ENCODE peak calls at places on chromosome 17, in eight cellular contexts. One of them, this sample, is unnamed.

GRCh38 chr17:55699178-55699865 is 23.3 kb downstream of the TMEM100 start:
- DNase-seq in GM12878: no peak
- DNase-seq in GM04504: no peak
- DNase-seq in activated CD4-positive, alpha-beta T cell treated with anti-CD3 and anti-CD28 coated beads, Interleukin-2, amount 50 U/mL, for 48 hours: no peak
- DNase-seq in stimulated activated CD4-positive, alpha-beta T cell treated with anti-CD3 and anti-CD28 coated beads, Interleukin-2, amount 100 ng/mL, for 24 hours: no peak
- DNase-seq in COR-L47: peak
- DNase-seq in cardiac fibroblast: no peak
- DNase-seq in NCI-H1436: no peak
- DNase-seq in this sample: no peak

GRCh38 chr17:17122781-17123483 is 80.7 kb downstream of the MPRIP start:
- DNase-seq in GM12878: no peak
- DNase-seq in cardiac fibroblast: no peak
- DNase-seq in NCI-H1436: no peak
- DNase-seq in stimulated activated CD4-positive, alpha-beta T cell treated with anti-CD3 and anti-CD28 coated beads, Interleukin-2, amount 100 ng/mL, for 24 hours: no peak
- DNase-seq in COR-L47: no peak
- DNase-seq in activated CD4-positive, alpha-beta T cell treated with anti-CD3 and anti-CD28 coated beads, Interleukin-2, amount 50 U/mL, for 48 hours: no peak
- DNase-seq in GM04504: no peak
- DNase-seq in this sample: no peak

GRCh38 chr17:67221062-67221998 is 23.7 kb downstream of the HELZ start:
- DNase-seq in COR-L47: peak
- DNase-seq in GM04504: no peak
- DNase-seq in NCI-H1436: peak
- DNase-seq in GM12878: no peak
- DNase-seq in stimulated activated CD4-positive, alpha-beta T cell treated with anti-CD3 and anti-CD28 coated beads, Interleukin-2, amount 100 ng/mL, for 24 hours: no peak
- DNase-seq in cardiac fibroblast: peak
- DNase-seq in activated CD4-positive, alpha-beta T cell treated with anti-CD3 and anti-CD28 coated beads, Interleukin-2, amount 50 U/mL, for 48 hours: no peak
- DNase-seq in this sample: no peak

GRCh38 chr17:62064029-62064790 is 868 bp downstream of the MED13 start:
- DNase-seq in COR-L47: no peak
- DNase-seq in GM12878: no peak
- DNase-seq in stimulated activated CD4-positive, alpha-beta T cell treated with anti-CD3 and anti-CD28 coated beads, Interleukin-2, amount 100 ng/mL, for 24 hours: no peak
- DNase-seq in NCI-H1436: no peak
- DNase-seq in GM04504: no peak
- DNase-seq in cardiac fibroblast: peak
- DNase-seq in activated CD4-positive, alpha-beta T cell treated with anti-CD3 and anti-CD28 coated beads, Interleukin-2, amount 50 U/mL, for 48 hours: no peak
- DNase-seq in this sample: no peak

GRCh38 chr17:67558740-67559380 is 158.9 kb upstream of the NOL11 start:
- DNase-seq in GM12878: no peak
- DNase-seq in COR-L47: no peak
- DNase-seq in NCI-H1436: no peak
- DNase-seq in activated CD4-positive, alpha-beta T cell treated with anti-CD3 and anti-CD28 coated beads, Interleukin-2, amount 50 U/mL, for 48 hours: no peak
- DNase-seq in GM04504: peak
- DNase-seq in cardiac fibroblast: peak
- DNase-seq in stimulated activated CD4-positive, alpha-beta T cell treated with anti-CD3 and anti-CD28 coated beads, Interleukin-2, amount 100 ng/mL, for 24 hours: no peak
- DNase-seq in this sample: no peak

GRCh38 chr17:29180788-29181160 is 576 bp upstream of the MYO18A start:
- DNase-seq in GM04504: no peak
- DNase-seq in COR-L47: no peak
- DNase-seq in stimulated activated CD4-positive, alpha-beta T cell treated with anti-CD3 and anti-CD28 coated beads, Interleukin-2, amount 100 ng/mL, for 24 hours: no peak
- DNase-seq in cardiac fibroblast: no peak
- DNase-seq in activated CD4-positive, alpha-beta T cell treated with anti-CD3 and anti-CD28 coated beads, Interleukin-2, amount 50 U/mL, for 48 hours: no peak
- DNase-seq in NCI-H1436: no peak
- DNase-seq in GM12878: no peak
- DNase-seq in this sample: no peak

GRCh38 chr17:3260600-3260999 is 37.6 kb downstream of the OR3A1 start:
- DNase-seq in cardiac fibroblast: no peak
- DNase-seq in COR-L47: no peak
- DNase-seq in GM12878: no peak
- DNase-seq in GM04504: no peak
- DNase-seq in NCI-H1436: no peak
- DNase-seq in activated CD4-positive, alpha-beta T cell treated with anti-CD3 and anti-CD28 coated beads, Interleukin-2, amount 50 U/mL, for 48 hours: no peak
- DNase-seq in stimulated activated CD4-positive, alpha-beta T cell treated with anti-CD3 and anti-CD28 coated beads, Interleukin-2, amount 100 ng/mL, for 24 hours: no peak
- DNase-seq in this sample: no peak

GRCh38 chr17:64343833-64344637 is 46.6 kb downstream of the PECAM1 start:
- DNase-seq in COR-L47: peak
- DNase-seq in NCI-H1436: peak
- DNase-seq in GM12878: no peak
- DNase-seq in activated CD4-positive, alpha-beta T cell treated with anti-CD3 and anti-CD28 coated beads, Interleukin-2, amount 50 U/mL, for 48 hours: peak
- DNase-seq in stimulated activated CD4-positive, alpha-beta T cell treated with anti-CD3 and anti-CD28 coated beads, Interleukin-2, amount 100 ng/mL, for 24 hours: no peak
- DNase-seq in cardiac fibroblast: peak
- DNase-seq in GM04504: peak
- DNase-seq in this sample: no peak

GRCh38 chr17:29179232-29180036 is 764 bp downstream of the MYO18A start:
- DNase-seq in GM04504: no peak
- DNase-seq in activated CD4-positive, alpha-beta T cell treated with anti-CD3 and anti-CD28 coated beads, Interleukin-2, amount 50 U/mL, for 48 hours: no peak
- DNase-seq in NCI-H1436: peak
- DNase-seq in stimulated activated CD4-positive, alpha-beta T cell treated with anti-CD3 and anti-CD28 coated beads, Interleukin-2, amount 100 ng/mL, for 24 hours: no peak
- DNase-seq in COR-L47: no peak
- DNase-seq in cardiac fibroblast: no peak
- DNase-seq in GM12878: no peak
- DNase-seq in this sample: no peak

GRCh38 chr17:51435641-51436091 is 175.3 kb downstream of the UTP18 start:
- DNase-seq in GM04504: no peak
- DNase-seq in activated CD4-positive, alpha-beta T cell treated with anti-CD3 and anti-CD28 coated beads, Interleukin-2, amount 50 U/mL, for 48 hours: peak
- DNase-seq in COR-L47: peak
- DNase-seq in stimulated activated CD4-positive, alpha-beta T cell treated with anti-CD3 and anti-CD28 coated beads, Interleukin-2, amount 100 ng/mL, for 24 hours: peak
- DNase-seq in cardiac fibroblast: peak
- DNase-seq in NCI-H1436: peak
- DNase-seq in GM12878: no peak
- DNase-seq in this sample: no peak

GRCh38 chr17:35163886-35164285 is 16.3 kb downstream of the UNC45B start:
- DNase-seq in cardiac fibroblast: no peak
- DNase-seq in GM04504: no peak
- DNase-seq in activated CD4-positive, alpha-beta T cell treated with anti-CD3 and anti-CD28 coated beads, Interleukin-2, amount 50 U/mL, for 48 hours: no peak
- DNase-seq in GM12878: no peak
- DNase-seq in COR-L47: no peak
- DNase-seq in NCI-H1436: no peak
- DNase-seq in stimulated activated CD4-positive, alpha-beta T cell treated with anti-CD3 and anti-CD28 coated beads, Interleukin-2, amount 100 ng/mL, for 24 hours: no peak
- DNase-seq in this sample: no peak

GRCh38 chr17:62188713-62189112 is 123.6 kb upstream of the MED13 start:
- DNase-seq in GM04504: no peak
- DNase-seq in NCI-H1436: no peak
- DNase-seq in cardiac fibroblast: no peak
- DNase-seq in activated CD4-positive, alpha-beta T cell treated with anti-CD3 and anti-CD28 coated beads, Interleukin-2, amount 50 U/mL, for 48 hours: no peak
- DNase-seq in COR-L47: no peak
- DNase-seq in GM12878: no peak
- DNase-seq in stimulated activated CD4-positive, alpha-beta T cell treated with anti-CD3 and anti-CD28 coated beads, Interleukin-2, amount 100 ng/mL, for 24 hours: no peak
- DNase-seq in this sample: no peak

GRCh38 chr17:4950075-4950756 is 703 bp upstream of the ENO3 start:
- DNase-seq in GM12878: no peak
- DNase-seq in stimulated activated CD4-positive, alpha-beta T cell treated with anti-CD3 and anti-CD28 coated beads, Interleukin-2, amount 100 ng/mL, for 24 hours: peak
- DNase-seq in cardiac fibroblast: no peak
- DNase-seq in GM04504: no peak
- DNase-seq in activated CD4-positive, alpha-beta T cell treated with anti-CD3 and anti-CD28 coated beads, Interleukin-2, amount 50 U/mL, for 48 hours: peak
- DNase-seq in COR-L47: no peak
- DNase-seq in NCI-H1436: peak
- DNase-seq in this sample: no peak

GRCh38 chr17:7843536-7844291 is 9.7 kb downstream of the KDM6B start:
- DNase-seq in stimulated activated CD4-positive, alpha-beta T cell treated with anti-CD3 and anti-CD28 coated beads, Interleukin-2, amount 100 ng/mL, for 24 hours: peak
- DNase-seq in COR-L47: peak
- DNase-seq in NCI-H1436: peak
- DNase-seq in GM04504: peak
- DNase-seq in activated CD4-positive, alpha-beta T cell treated with anti-CD3 and anti-CD28 coated beads, Interleukin-2, amount 50 U/mL, for 48 hours: peak
- DNase-seq in GM12878: peak
- DNase-seq in cardiac fibroblast: peak
- DNase-seq in this sample: peak

GRCh38 chr17:81890447-81891302 is 711 bp downstream of the ALYREF start:
- DNase-seq in stimulated activated CD4-positive, alpha-beta T cell treated with anti-CD3 and anti-CD28 coated beads, Interleukin-2, amount 100 ng/mL, for 24 hours: no peak
- DNase-seq in cardiac fibroblast: no peak
- DNase-seq in NCI-H1436: no peak
- DNase-seq in GM04504: no peak
- DNase-seq in GM12878: no peak
- DNase-seq in activated CD4-positive, alpha-beta T cell treated with anti-CD3 and anti-CD28 coated beads, Interleukin-2, amount 50 U/mL, for 48 hours: peak
- DNase-seq in COR-L47: no peak
- DNase-seq in this sample: no peak

GRCh38 chr17:21357281-21357680 is 18.9 kb upstream of the KCNJ12 start:
- DNase-seq in GM04504: no peak
- DNase-seq in stimulated activated CD4-positive, alpha-beta T cell treated with anti-CD3 and anti-CD28 coated beads, Interleukin-2, amount 100 ng/mL, for 24 hours: no peak
- DNase-seq in cardiac fibroblast: no peak
- DNase-seq in COR-L47: no peak
- DNase-seq in GM12878: no peak
- DNase-seq in activated CD4-positive, alpha-beta T cell treated with anti-CD3 and anti-CD28 coated beads, Interleukin-2, amount 50 U/mL, for 48 hours: no peak
- DNase-seq in NCI-H1436: no peak
- DNase-seq in this sample: no peak

GRCh38 chr17:73956595-73957465 is 246.6 kb upstream of the RPL38 start:
- DNase-seq in NCI-H1436: peak
- DNase-seq in GM04504: no peak
- DNase-seq in COR-L47: no peak
- DNase-seq in GM12878: no peak
- DNase-seq in activated CD4-positive, alpha-beta T cell treated with anti-CD3 and anti-CD28 coated beads, Interleukin-2, amount 50 U/mL, for 48 hours: peak
- DNase-seq in cardiac fibroblast: no peak
- DNase-seq in stimulated activated CD4-positive, alpha-beta T cell treated with anti-CD3 and anti-CD28 coated beads, Interleukin-2, amount 100 ng/mL, for 24 hours: peak
- DNase-seq in this sample: peak

This sample was measured in substantia nigra.